ENCODE peak calls at places on chromosome 13, in seven cellular contexts. One of them, this sample, is unnamed.

GRCh38 chr13:45102136-45102802 is 18.0 kb upstream of the GTF2F2 start:
- DNase-seq in KBM-7: no peak
- DNase-seq in NCI-H460: no peak
- DNase-seq in sigmoid colon: no peak
- DNase-seq in stimulated activated CD4-positive, alpha-beta T cell treated with anti-CD3 and anti-CD28 coated beads, TNF-alpha, amount 100 ng/mL, for 48 hours: no peak
- DNase-seq in EH: no peak
- DNase-seq in activated T-helper 1 cell treated with anti-CD3 and anti-CD28 coated beads, Interleukin-12 subunit alpha, Interleukin-12 subunit beta, Interleukin-2, Interleukin-4 antibody, amounts not matched to agents 30 ng/mL and 10 ng/mL and 1 ng/mL, durations not matched to agents 14 hours and 24 hours and 36 hours: no peak
- DNase-seq in this sample: no peak

GRCh38 chr13:76638882-76639281 is 247.3 kb downstream of the KCTD12 start:
- DNase-seq in KBM-7: no peak
- DNase-seq in EH: peak; percentile 4
- DNase-seq in stimulated activated CD4-positive, alpha-beta T cell treated with anti-CD3 and anti-CD28 coated beads, TNF-alpha, amount 100 ng/mL, for 48 hours: no peak
- DNase-seq in NCI-H460: no peak
- DNase-seq in sigmoid colon: no peak
- DNase-seq in activated T-helper 1 cell treated with anti-CD3 and anti-CD28 coated beads, Interleukin-12 subunit alpha, Interleukin-12 subunit beta, Interleukin-2, Interleukin-4 antibody, amounts not matched to agents 30 ng/mL and 10 ng/mL and 1 ng/mL, durations not matched to agents 14 hours and 24 hours and 36 hours: no peak
- DNase-seq in this sample: peak; percentile 16

GRCh38 chr13:27043013-27043412 is 128.6 kb downstream of the USP12 start:
- DNase-seq in sigmoid colon: peak; percentile 79
- DNase-seq in activated T-helper 1 cell treated with anti-CD3 and anti-CD28 coated beads, Interleukin-12 subunit alpha, Interleukin-12 subunit beta, Interleukin-2, Interleukin-4 antibody, amounts not matched to agents 30 ng/mL and 10 ng/mL and 1 ng/mL, durations not matched to agents 14 hours and 24 hours and 36 hours: no peak
- DNase-seq in KBM-7: peak; percentile 38
- DNase-seq in EH: peak; percentile 98
- DNase-seq in NCI-H460: peak; percentile 72
- DNase-seq in stimulated activated CD4-positive, alpha-beta T cell treated with anti-CD3 and anti-CD28 coated beads, TNF-alpha, amount 100 ng/mL, for 48 hours: no peak
- DNase-seq in this sample: peak; percentile 97

GRCh38 chr13:35600137-35600536 is 123.6 kb upstream of the MAB21L1 start:
- DNase-seq in activated T-helper 1 cell treated with anti-CD3 and anti-CD28 coated beads, Interleukin-12 subunit alpha, Interleukin-12 subunit beta, Interleukin-2, Interleukin-4 antibody, amounts not matched to agents 30 ng/mL and 10 ng/mL and 1 ng/mL, durations not matched to agents 14 hours and 24 hours and 36 hours: no peak
- DNase-seq in stimulated activated CD4-positive, alpha-beta T cell treated with anti-CD3 and anti-CD28 coated beads, TNF-alpha, amount 100 ng/mL, for 48 hours: no peak
- DNase-seq in sigmoid colon: no peak
- DNase-seq in EH: peak; percentile 85
- DNase-seq in KBM-7: no peak
- DNase-seq in NCI-H460: no peak
- DNase-seq in this sample: peak; percentile 44

GRCh38 chr13:94121686-94122085 is 357.8 kb downstream of the DCT start:
- DNase-seq in EH: peak; percentile 39
- DNase-seq in activated T-helper 1 cell treated with anti-CD3 and anti-CD28 coated beads, Interleukin-12 subunit alpha, Interleukin-12 subunit beta, Interleukin-2, Interleukin-4 antibody, amounts not matched to agents 30 ng/mL and 10 ng/mL and 1 ng/mL, durations not matched to agents 14 hours and 24 hours and 36 hours: no peak
- DNase-seq in NCI-H460: no peak
- DNase-seq in stimulated activated CD4-positive, alpha-beta T cell treated with anti-CD3 and anti-CD28 coated beads, TNF-alpha, amount 100 ng/mL, for 48 hours: no peak
- DNase-seq in KBM-7: peak; percentile 1
- DNase-seq in sigmoid colon: no peak
- DNase-seq in this sample: peak; percentile 61

GRCh38 chr13:30581582-30581981 is 36.1 kb upstream of the USPL1 start:
- DNase-seq in sigmoid colon: no peak
- DNase-seq in EH: peak; percentile 33
- DNase-seq in stimulated activated CD4-positive, alpha-beta T cell treated with anti-CD3 and anti-CD28 coated beads, TNF-alpha, amount 100 ng/mL, for 48 hours: no peak
- DNase-seq in activated T-helper 1 cell treated with anti-CD3 and anti-CD28 coated beads, Interleukin-12 subunit alpha, Interleukin-12 subunit beta, Interleukin-2, Interleukin-4 antibody, amounts not matched to agents 30 ng/mL and 10 ng/mL and 1 ng/mL, durations not matched to agents 14 hours and 24 hours and 36 hours: no peak
- DNase-seq in KBM-7: peak; percentile 24
- DNase-seq in NCI-H460: no peak
- DNase-seq in this sample: no peak

GRCh38 chr13:59416561-59416960 is 747.2 kb downstream of the DIAPH3 start:
- DNase-seq in sigmoid colon: no peak
- DNase-seq in activated T-helper 1 cell treated with anti-CD3 and anti-CD28 coated beads, Interleukin-12 subunit alpha, Interleukin-12 subunit beta, Interleukin-2, Interleukin-4 antibody, amounts not matched to agents 30 ng/mL and 10 ng/mL and 1 ng/mL, durations not matched to agents 14 hours and 24 hours and 36 hours: no peak
- DNase-seq in KBM-7: no peak
- DNase-seq in stimulated activated CD4-positive, alpha-beta T cell treated with anti-CD3 and anti-CD28 coated beads, TNF-alpha, amount 100 ng/mL, for 48 hours: no peak
- DNase-seq in NCI-H460: no peak
- DNase-seq in EH: no peak
- DNase-seq in this sample: no peak

GRCh38 chr13:99935772-99936171 is 35.8 kb downstream of the ZIC5 start:
- DNase-seq in NCI-H460: no peak
- DNase-seq in stimulated activated CD4-positive, alpha-beta T cell treated with anti-CD3 and anti-CD28 coated beads, TNF-alpha, amount 100 ng/mL, for 48 hours: no peak
- DNase-seq in KBM-7: no peak
- DNase-seq in activated T-helper 1 cell treated with anti-CD3 and anti-CD28 coated beads, Interleukin-12 subunit alpha, Interleukin-12 subunit beta, Interleukin-2, Interleukin-4 antibody, amounts not matched to agents 30 ng/mL and 10 ng/mL and 1 ng/mL, durations not matched to agents 14 hours and 24 hours and 36 hours: no peak
- DNase-seq in sigmoid colon: no peak
- DNase-seq in EH: no peak
- DNase-seq in this sample: no peak

GRCh38 chr13:66926851-66927524 is 303.1 kb downstream of the PCDH9 start:
- DNase-seq in NCI-H460: no peak
- DNase-seq in EH: no peak
- DNase-seq in activated T-helper 1 cell treated with anti-CD3 and anti-CD28 coated beads, Interleukin-12 subunit alpha, Interleukin-12 subunit beta, Interleukin-2, Interleukin-4 antibody, amounts not matched to agents 30 ng/mL and 10 ng/mL and 1 ng/mL, durations not matched to agents 14 hours and 24 hours and 36 hours: no peak
- DNase-seq in sigmoid colon: no peak
- DNase-seq in KBM-7: no peak
- DNase-seq in stimulated activated CD4-positive, alpha-beta T cell treated with anti-CD3 and anti-CD28 coated beads, TNF-alpha, amount 100 ng/mL, for 48 hours: no peak
- DNase-seq in this sample: no peak

GRCh38 chr13:46100191-46100877 is 4.5 kb downstream of the CPB2 start:
- DNase-seq in stimulated activated CD4-positive, alpha-beta T cell treated with anti-CD3 and anti-CD28 coated beads, TNF-alpha, amount 100 ng/mL, for 48 hours: no peak
- DNase-seq in sigmoid colon: no peak
- DNase-seq in EH: no peak
- DNase-seq in activated T-helper 1 cell treated with anti-CD3 and anti-CD28 coated beads, Interleukin-12 subunit alpha, Interleukin-12 subunit beta, Interleukin-2, Interleukin-4 antibody, amounts not matched to agents 30 ng/mL and 10 ng/mL and 1 ng/mL, durations not matched to agents 14 hours and 24 hours and 36 hours: no peak
- DNase-seq in KBM-7: peak; percentile 65
- DNase-seq in NCI-H460: no peak
- DNase-seq in this sample: no peak

GRCh38 chr13:73602295-73602694 is 531.9 kb downstream of the KLF12 start:
- DNase-seq in activated T-helper 1 cell treated with anti-CD3 and anti-CD28 coated beads, Interleukin-12 subunit alpha, Interleukin-12 subunit beta, Interleukin-2, Interleukin-4 antibody, amounts not matched to agents 30 ng/mL and 10 ng/mL and 1 ng/mL, durations not matched to agents 14 hours and 24 hours and 36 hours: no peak
- DNase-seq in NCI-H460: no peak
- DNase-seq in KBM-7: no peak
- DNase-seq in EH: no peak
- DNase-seq in sigmoid colon: no peak
- DNase-seq in stimulated activated CD4-positive, alpha-beta T cell treated with anti-CD3 and anti-CD28 coated beads, TNF-alpha, amount 100 ng/mL, for 48 hours: no peak
- DNase-seq in this sample: no peak

GRCh38 chr13:105634059-105634458 is 901.4 kb downstream of the EFNB2 start:
- DNase-seq in EH: no peak
- DNase-seq in sigmoid colon: no peak
- DNase-seq in activated T-helper 1 cell treated with anti-CD3 and anti-CD28 coated beads, Interleukin-12 subunit alpha, Interleukin-12 subunit beta, Interleukin-2, Interleukin-4 antibody, amounts not matched to agents 30 ng/mL and 10 ng/mL and 1 ng/mL, durations not matched to agents 14 hours and 24 hours and 36 hours: no peak
- DNase-seq in KBM-7: no peak
- DNase-seq in NCI-H460: no peak
- DNase-seq in stimulated activated CD4-positive, alpha-beta T cell treated with anti-CD3 and anti-CD28 coated beads, TNF-alpha, amount 100 ng/mL, for 48 hours: no peak
- DNase-seq in this sample: no peak

GRCh38 chr13:29535663-29536655 is 59.5 kb downstream of the SLC7A1 start:
- DNase-seq in stimulated activated CD4-positive, alpha-beta T cell treated with anti-CD3 and anti-CD28 coated beads, TNF-alpha, amount 100 ng/mL, for 48 hours: no peak
- DNase-seq in KBM-7: no peak
- DNase-seq in EH: no peak
- DNase-seq in NCI-H460: no peak
- DNase-seq in sigmoid colon: no peak
- DNase-seq in activated T-helper 1 cell treated with anti-CD3 and anti-CD28 coated beads, Interleukin-12 subunit alpha, Interleukin-12 subunit beta, Interleukin-2, Interleukin-4 antibody, amounts not matched to agents 30 ng/mL and 10 ng/mL and 1 ng/mL, durations not matched to agents 14 hours and 24 hours and 36 hours: no peak
- DNase-seq in this sample: no peak

GRCh38 chr13:28750187-28751045 is 31.6 kb upstream of the SLC46A3 start:
- DNase-seq in EH: no peak
- DNase-seq in KBM-7: peak; percentile 27
- DNase-seq in stimulated activated CD4-positive, alpha-beta T cell treated with anti-CD3 and anti-CD28 coated beads, TNF-alpha, amount 100 ng/mL, for 48 hours: no peak
- DNase-seq in sigmoid colon: no peak
- DNase-seq in activated T-helper 1 cell treated with anti-CD3 and anti-CD28 coated beads, Interleukin-12 subunit alpha, Interleukin-12 subunit beta, Interleukin-2, Interleukin-4 antibody, amounts not matched to agents 30 ng/mL and 10 ng/mL and 1 ng/mL, durations not matched to agents 14 hours and 24 hours and 36 hours: no peak
- DNase-seq in NCI-H460: no peak
- DNase-seq in this sample: no peak

GRCh38 chr13:112982281-112983041 is 13.4 kb downstream of the MCF2L start:
- DNase-seq in sigmoid colon: no peak
- DNase-seq in KBM-7: no peak
- DNase-seq in stimulated activated CD4-positive, alpha-beta T cell treated with anti-CD3 and anti-CD28 coated beads, TNF-alpha, amount 100 ng/mL, for 48 hours: no peak
- DNase-seq in NCI-H460: no peak
- DNase-seq in activated T-helper 1 cell treated with anti-CD3 and anti-CD28 coated beads, Interleukin-12 subunit alpha, Interleukin-12 subunit beta, Interleukin-2, Interleukin-4 antibody, amounts not matched to agents 30 ng/mL and 10 ng/mL and 1 ng/mL, durations not matched to agents 14 hours and 24 hours and 36 hours: no peak
- DNase-seq in EH: no peak
- DNase-seq in this sample: no peak

GRCh38 chr13:73261739-73262216 is 203.0 kb downstream of the KLF5 start:
- DNase-seq in sigmoid colon: no peak
- DNase-seq in KBM-7: no peak
- DNase-seq in stimulated activated CD4-positive, alpha-beta T cell treated with anti-CD3 and anti-CD28 coated beads, TNF-alpha, amount 100 ng/mL, for 48 hours: no peak
- DNase-seq in EH: no peak
- DNase-seq in activated T-helper 1 cell treated with anti-CD3 and anti-CD28 coated beads, Interleukin-12 subunit alpha, Interleukin-12 subunit beta, Interleukin-2, Interleukin-4 antibody, amounts not matched to agents 30 ng/mL and 10 ng/mL and 1 ng/mL, durations not matched to agents 14 hours and 24 hours and 36 hours: no peak
- DNase-seq in NCI-H460: no peak
- DNase-seq in this sample: no peak

GRCh38 chr13:111512707-111513106 is 192.3 kb downstream of the TEX29 start:
- DNase-seq in KBM-7: no peak
- DNase-seq in activated T-helper 1 cell treated with anti-CD3 and anti-CD28 coated beads, Interleukin-12 subunit alpha, Interleukin-12 subunit beta, Interleukin-2, Interleukin-4 antibody, amounts not matched to agents 30 ng/mL and 10 ng/mL and 1 ng/mL, durations not matched to agents 14 hours and 24 hours and 36 hours: no peak
- DNase-seq in NCI-H460: no peak
- DNase-seq in sigmoid colon: no peak
- DNase-seq in EH: no peak
- DNase-seq in stimulated activated CD4-positive, alpha-beta T cell treated with anti-CD3 and anti-CD28 coated beads, TNF-alpha, amount 100 ng/mL, for 48 hours: no peak
- DNase-seq in this sample: no peak

GRCh38 chr13:54573186-54573585 is 1544.6 kb downstream of the OLFM4 start:
- DNase-seq in stimulated activated CD4-positive, alpha-beta T cell treated with anti-CD3 and anti-CD28 coated beads, TNF-alpha, amount 100 ng/mL, for 48 hours: no peak
- DNase-seq in sigmoid colon: no peak
- DNase-seq in EH: no peak
- DNase-seq in activated T-helper 1 cell treated with anti-CD3 and anti-CD28 coated beads, Interleukin-12 subunit alpha, Interleukin-12 subunit beta, Interleukin-2, Interleukin-4 antibody, amounts not matched to agents 30 ng/mL and 10 ng/mL and 1 ng/mL, durations not matched to agents 14 hours and 24 hours and 36 hours: no peak
- DNase-seq in KBM-7: no peak
- DNase-seq in NCI-H460: no peak
- DNase-seq in this sample: no peak

GRCh38 chr13:44915962-44916361 is 73.3 kb downstream of the NUFIP1 start:
- DNase-seq in KBM-7: no peak
- DNase-seq in stimulated activated CD4-positive, alpha-beta T cell treated with anti-CD3 and anti-CD28 coated beads, TNF-alpha, amount 100 ng/mL, for 48 hours: no peak
- DNase-seq in EH: no peak
- DNase-seq in sigmoid colon: no peak
- DNase-seq in NCI-H460: no peak
- DNase-seq in activated T-helper 1 cell treated with anti-CD3 and anti-CD28 coated beads, Interleukin-12 subunit alpha, Interleukin-12 subunit beta, Interleukin-2, Interleukin-4 antibody, amounts not matched to agents 30 ng/mL and 10 ng/mL and 1 ng/mL, durations not matched to agents 14 hours and 24 hours and 36 hours: no peak
- DNase-seq in this sample: no peak

GRCh38 chr13:99074693-99075092 is 96.8 kb upstream of the DOCK9 start:
- DNase-seq in sigmoid colon: no peak
- DNase-seq in activated T-helper 1 cell treated with anti-CD3 and anti-CD28 coated beads, Interleukin-12 subunit alpha, Interleukin-12 subunit beta, Interleukin-2, Interleukin-4 antibody, amounts not matched to agents 30 ng/mL and 10 ng/mL and 1 ng/mL, durations not matched to agents 14 hours and 24 hours and 36 hours: no peak
- DNase-seq in EH: no peak
- DNase-seq in NCI-H460: no peak
- DNase-seq in KBM-7: peak; percentile 14
- DNase-seq in stimulated activated CD4-positive, alpha-beta T cell treated with anti-CD3 and anti-CD28 coated beads, TNF-alpha, amount 100 ng/mL, for 48 hours: no peak
- DNase-seq in this sample: no peak

GRCh38 chr13:92994056-92994455 is 232.6 kb upstream of the GPC6 start:
- DNase-seq in sigmoid colon: no peak
- DNase-seq in NCI-H460: no peak
- DNase-seq in EH: no peak
- DNase-seq in stimulated activated CD4-positive, alpha-beta T cell treated with anti-CD3 and anti-CD28 coated beads, TNF-alpha, amount 100 ng/mL, for 48 hours: no peak
- DNase-seq in activated T-helper 1 cell treated with anti-CD3 and anti-CD28 coated beads, Interleukin-12 subunit alpha, Interleukin-12 subunit beta, Interleukin-2, Interleukin-4 antibody, amounts not matched to agents 30 ng/mL and 10 ng/mL and 1 ng/mL, durations not matched to agents 14 hours and 24 hours and 36 hours: no peak
- DNase-seq in KBM-7: no peak
- DNase-seq in this sample: no peak

GRCh38 chr13:113559901-113560644 is 24.5 kb upstream of the TFDP1 start:
- DNase-seq in stimulated activated CD4-positive, alpha-beta T cell treated with anti-CD3 and anti-CD28 coated beads, TNF-alpha, amount 100 ng/mL, for 48 hours: no peak
- DNase-seq in activated T-helper 1 cell treated with anti-CD3 and anti-CD28 coated beads, Interleukin-12 subunit alpha, Interleukin-12 subunit beta, Interleukin-2, Interleukin-4 antibody, amounts not matched to agents 30 ng/mL and 10 ng/mL and 1 ng/mL, durations not matched to agents 14 hours and 24 hours and 36 hours: no peak
- DNase-seq in NCI-H460: no peak
- DNase-seq in sigmoid colon: no peak
- DNase-seq in EH: no peak
- DNase-seq in KBM-7: no peak
- DNase-seq in this sample: no peak

GRCh38 chr13:106182404-106182803 is 353.1 kb downstream of the EFNB2 start:
- DNase-seq in EH: peak; percentile 95
- DNase-seq in stimulated activated CD4-positive, alpha-beta T cell treated with anti-CD3 and anti-CD28 coated beads, TNF-alpha, amount 100 ng/mL, for 48 hours: no peak
- DNase-seq in NCI-H460: no peak
- DNase-seq in activated T-helper 1 cell treated with anti-CD3 and anti-CD28 coated beads, Interleukin-12 subunit alpha, Interleukin-12 subunit beta, Interleukin-2, Interleukin-4 antibody, amounts not matched to agents 30 ng/mL and 10 ng/mL and 1 ng/mL, durations not matched to agents 14 hours and 24 hours and 36 hours: no peak
- DNase-seq in sigmoid colon: no peak
- DNase-seq in KBM-7: peak; percentile 67
- DNase-seq in this sample: peak; percentile 80

GRCh38 chr13:71242191-71242590 is 624.8 kb downstream of the DACH1 start:
- DNase-seq in stimulated activated CD4-positive, alpha-beta T cell treated with anti-CD3 and anti-CD28 coated beads, TNF-alpha, amount 100 ng/mL, for 48 hours: no peak
- DNase-seq in EH: no peak
- DNase-seq in NCI-H460: no peak
- DNase-seq in activated T-helper 1 cell treated with anti-CD3 and anti-CD28 coated beads, Interleukin-12 subunit alpha, Interleukin-12 subunit beta, Interleukin-2, Interleukin-4 antibody, amounts not matched to agents 30 ng/mL and 10 ng/mL and 1 ng/mL, durations not matched to agents 14 hours and 24 hours and 36 hours: no peak
- DNase-seq in KBM-7: no peak
- DNase-seq in sigmoid colon: no peak
- DNase-seq in this sample: no peak

GRCh38 chr13:37139356-37139755 is 33.9 kb upstream of the CSNK1A1L start:
- DNase-seq in sigmoid colon: no peak
- DNase-seq in KBM-7: no peak
- DNase-seq in stimulated activated CD4-positive, alpha-beta T cell treated with anti-CD3 and anti-CD28 coated beads, TNF-alpha, amount 100 ng/mL, for 48 hours: no peak
- DNase-seq in NCI-H460: no peak
- DNase-seq in activated T-helper 1 cell treated with anti-CD3 and anti-CD28 coated beads, Interleukin-12 subunit alpha, Interleukin-12 subunit beta, Interleukin-2, Interleukin-4 antibody, amounts not matched to agents 30 ng/mL and 10 ng/mL and 1 ng/mL, durations not matched to agents 14 hours and 24 hours and 36 hours: no peak
- DNase-seq in EH: peak; percentile 30
- DNase-seq in this sample: no peak

GRCh38 chr13:73200432-73200831 is 141.6 kb downstream of the KLF5 start:
- DNase-seq in NCI-H460: no peak
- DNase-seq in sigmoid colon: no peak
- DNase-seq in stimulated activated CD4-positive, alpha-beta T cell treated with anti-CD3 and anti-CD28 coated beads, TNF-alpha, amount 100 ng/mL, for 48 hours: no peak
- DNase-seq in activated T-helper 1 cell treated with anti-CD3 and anti-CD28 coated beads, Interleukin-12 subunit alpha, Interleukin-12 subunit beta, Interleukin-2, Interleukin-4 antibody, amounts not matched to agents 30 ng/mL and 10 ng/mL and 1 ng/mL, durations not matched to agents 14 hours and 24 hours and 36 hours: no peak
- DNase-seq in EH: no peak
- DNase-seq in KBM-7: no peak
- DNase-seq in this sample: no peak

GRCh38 chr13:108305655-108306054 is 36.1 kb downstream of the TNFSF13B start:
- DNase-seq in NCI-H460: no peak
- DNase-seq in KBM-7: no peak
- DNase-seq in sigmoid colon: no peak
- DNase-seq in EH: no peak
- DNase-seq in activated T-helper 1 cell treated with anti-CD3 and anti-CD28 coated beads, Interleukin-12 subunit alpha, Interleukin-12 subunit beta, Interleukin-2, Interleukin-4 antibody, amounts not matched to agents 30 ng/mL and 10 ng/mL and 1 ng/mL, durations not matched to agents 14 hours and 24 hours and 36 hours: no peak
- DNase-seq in stimulated activated CD4-positive, alpha-beta T cell treated with anti-CD3 and anti-CD28 coated beads, TNF-alpha, amount 100 ng/mL, for 48 hours: no peak
- DNase-seq in this sample: no peak

GRCh38 chr13:75308222-75308621 is 173.7 kb downstream of the TBC1D4 start:
- DNase-seq in stimulated activated CD4-positive, alpha-beta T cell treated with anti-CD3 and anti-CD28 coated beads, TNF-alpha, amount 100 ng/mL, for 48 hours: no peak
- DNase-seq in NCI-H460: no peak
- DNase-seq in activated T-helper 1 cell treated with anti-CD3 and anti-CD28 coated beads, Interleukin-12 subunit alpha, Interleukin-12 subunit beta, Interleukin-2, Interleukin-4 antibody, amounts not matched to agents 30 ng/mL and 10 ng/mL and 1 ng/mL, durations not matched to agents 14 hours and 24 hours and 36 hours: no peak
- DNase-seq in EH: no peak
- DNase-seq in sigmoid colon: no peak
- DNase-seq in KBM-7: no peak
- DNase-seq in this sample: no peak

GRCh38 chr13:23627419-23627818 is 57.2 kb downstream of the TNFRSF19 start:
- DNase-seq in EH: no peak
- DNase-seq in KBM-7: no peak
- DNase-seq in sigmoid colon: no peak
- DNase-seq in activated T-helper 1 cell treated with anti-CD3 and anti-CD28 coated beads, Interleukin-12 subunit alpha, Interleukin-12 subunit beta, Interleukin-2, Interleukin-4 antibody, amounts not matched to agents 30 ng/mL and 10 ng/mL and 1 ng/mL, durations not matched to agents 14 hours and 24 hours and 36 hours: no peak
- DNase-seq in stimulated activated CD4-positive, alpha-beta T cell treated with anti-CD3 and anti-CD28 coated beads, TNF-alpha, amount 100 ng/mL, for 48 hours: no peak
- DNase-seq in NCI-H460: no peak
- DNase-seq in this sample: no peak

GRCh38 chr13:39321578-39321977 is 281.4 kb downstream of the LHFPL6 start:
- DNase-seq in stimulated activated CD4-positive, alpha-beta T cell treated with anti-CD3 and anti-CD28 coated beads, TNF-alpha, amount 100 ng/mL, for 48 hours: no peak
- DNase-seq in NCI-H460: no peak
- DNase-seq in KBM-7: no peak
- DNase-seq in sigmoid colon: peak; percentile 69
- DNase-seq in EH: no peak
- DNase-seq in activated T-helper 1 cell treated with anti-CD3 and anti-CD28 coated beads, Interleukin-12 subunit alpha, Interleukin-12 subunit beta, Interleukin-2, Interleukin-4 antibody, amounts not matched to agents 30 ng/mL and 10 ng/mL and 1 ng/mL, durations not matched to agents 14 hours and 24 hours and 36 hours: no peak
- DNase-seq in this sample: no peak